ENCODE peak calls at places on chromosomes 7 and 10, in four cellular contexts. L, S, F and K are unnamed samples.

GRCh38 chr7:40986351-40986873 is 716.5 kb downstream of the INHBA start:
- DNase-seq in L (peak), S (no peak), F (peak), K (no peak)

GRCh38 chr7:668139-668871 is 58.2 kb upstream of the DNAAF5 start:
- DNase-seq in L (no peak), S (peak), F (peak), K (no peak)

GRCh38 chr7:142088022-142088714 is 23.4 kb upstream of the MGAM2 start:
- DNase-seq in L (no peak), S (no peak), F (no peak), K (no peak)

GRCh38 chr7:100726998-100727761 is 6.2 kb upstream of the ZAN start:
- DNase-seq in L (no peak), S (no peak), F (peak), K (no peak)

GRCh38 chr7:102232686-102233286 is 53.9 kb upstream of the SH2B2 start:
- DNase-seq in L (no peak), S (no peak), F (no peak), K (no peak)

GRCh38 chr10:99172130-99172738 is 63.4 kb downstream of the HPSE2 start:
- DNase-seq in L (peak), S (no peak), F (peak), K (no peak)

GRCh38 chr10:87054373-87055295 is 34.5 kb downstream of the FAM25A start:
- DNase-seq in L (no peak), S (no peak), F (peak), K (no peak)

GRCh38 chr7:99448855-99449254 is 10.1 kb downstream of the CPSF4 start:
- DNase-seq in L (no peak), S (no peak), F (no peak), K (no peak)

GRCh38 chr10:74072503-74072902 is 74.6 kb downstream of the VCL start:
- DNase-seq in L (peak), S (no peak), F (peak), K (no peak)

GRCh38 chr10:27695088-27695487 is 50.5 kb downstream of the MKX start:
- DNase-seq in L (no peak), S (no peak), F (no peak), K (no peak)

GRCh38 chr7:5270788-5271187 is 12.0 kb upstream of the SLC29A4 start:
- DNase-seq in L (no peak), S (no peak), F (no peak), K (no peak)

GRCh38 chr10:78438094-78438906 is 404.6 kb downstream of the RPS24 start:
- DNase-seq in L (no peak), S (no peak), F (no peak), K (no peak)

GRCh38 chr7:47449810-47450586 is 131.9 kb downstream of the TNS3 start:
- DNase-seq in L (no peak), S (no peak), F (peak), K (no peak)

GRCh38 chr7:116885724-116886123 is 23.3 kb downstream of the CAPZA2 start:
- DNase-seq in L (no peak), S (no peak), F (no peak), K (no peak)

GRCh38 chr10:50322075-50322474 is 70.8 kb upstream of the ASAH2 start:
- DNase-seq in L (peak), S (no peak), F (peak), K (no peak)

GRCh38 chr10:119461380-119461779 is 81.1 kb downstream of the RGS10 start:
- DNase-seq in L (no peak), S (no peak), F (no peak), K (no peak)

GRCh38 chr7:114431198-114431597 is 16.6 kb downstream of the FOXP2 start:
- DNase-seq in L (no peak), S (no peak), F (no peak), K (no peak)

GRCh38 chr10:35813219-35813618 is 171.1 kb upstream of the FZD8 start:
- DNase-seq in L (no peak), S (no peak), F (no peak), K (no peak)

GRCh38 chr7:139772115-139772514 is 5.7 kb downstream of the HIPK2 start:
- DNase-seq in L (no peak), S (no peak), F (no peak), K (no peak)

GRCh38 chr10:8321990-8322389 is 267.5 kb downstream of the GATA3 start:
- DNase-seq in L (no peak), S (no peak), F (no peak), K (no peak)

GRCh38 chr10:92574545-92575377 is 868 bp upstream of the IDE start:
- DNase-seq in L (no peak), S (no peak), F (peak), K (no peak)

GRCh38 chr7:39105720-39106119 is 128.0 kb downstream of the POU6F2 start:
- DNase-seq in L (no peak), S (no peak), F (no peak), K (no peak)

GRCh38 chr7:145957160-145957890 is 159.3 kb upstream of the CNTNAP2 start:
- DNase-seq in L (no peak), S (no peak), F (peak), K (no peak)

GRCh38 chr7:67625257-67625713 is 628.7 kb downstream of the TYW1 start:
- DNase-seq in L (peak), S (peak), F (peak), K (peak)

GRCh38 chr10:85995791-85996190 is 370.8 kb downstream of the GRID1 start:
- DNase-seq in L (peak), S (no peak), F (peak), K (peak)

GRCh38 chr7:68444956-68445355 is 1153.3 kb upstream of the AUTS2 start:
- DNase-seq in L (no peak), S (no peak), F (no peak), K (no peak)

GRCh38 chr10:91617073-91617580 is 15.7 kb downstream of the PPP1R3C start:
- DNase-seq in L (peak), S (no peak), F (peak), K (no peak)

GRCh38 chr7:106485031-106485551 is 175.9 kb downstream of the CCDC71L start:
- DNase-seq in L (no peak), S (no peak), F (peak), K (no peak)

DNA sequence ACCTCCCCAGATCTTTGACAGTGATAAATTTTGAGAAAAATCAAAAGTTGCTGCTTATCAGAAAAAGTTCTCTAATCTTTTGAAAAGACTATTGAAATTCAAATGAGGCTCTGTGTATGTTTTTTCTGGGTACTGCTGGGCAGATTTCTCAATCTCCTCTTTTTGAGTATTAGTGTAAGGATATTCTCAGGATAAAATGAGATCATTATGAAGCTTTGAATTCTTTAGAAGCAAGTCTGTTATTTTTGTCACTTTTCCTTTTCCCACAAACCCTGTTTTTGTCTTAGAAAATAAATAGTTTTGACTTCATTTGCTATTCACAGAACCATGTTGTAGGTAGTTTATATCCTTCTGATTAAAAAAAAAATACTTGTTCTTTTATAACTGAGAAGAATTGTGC is 7.9 kb downstream of the STAM start:
- DNase-seq in L (no peak), S (no peak), F (no peak), K (no peak)
- TF ChIP-seq CTCF in L (no peak), S (no peak), F (no peak), K (no peak)

GRCh38 chr7:51152801-51153200 is 163.8 kb downstream of the COBL start:
- DNase-seq in L (no peak), S (no peak), F (no peak), K (no peak)
- H3K27ac ChIP-seq in L (no peak), S (no peak), F (no peak), K (no peak)

DNA sequence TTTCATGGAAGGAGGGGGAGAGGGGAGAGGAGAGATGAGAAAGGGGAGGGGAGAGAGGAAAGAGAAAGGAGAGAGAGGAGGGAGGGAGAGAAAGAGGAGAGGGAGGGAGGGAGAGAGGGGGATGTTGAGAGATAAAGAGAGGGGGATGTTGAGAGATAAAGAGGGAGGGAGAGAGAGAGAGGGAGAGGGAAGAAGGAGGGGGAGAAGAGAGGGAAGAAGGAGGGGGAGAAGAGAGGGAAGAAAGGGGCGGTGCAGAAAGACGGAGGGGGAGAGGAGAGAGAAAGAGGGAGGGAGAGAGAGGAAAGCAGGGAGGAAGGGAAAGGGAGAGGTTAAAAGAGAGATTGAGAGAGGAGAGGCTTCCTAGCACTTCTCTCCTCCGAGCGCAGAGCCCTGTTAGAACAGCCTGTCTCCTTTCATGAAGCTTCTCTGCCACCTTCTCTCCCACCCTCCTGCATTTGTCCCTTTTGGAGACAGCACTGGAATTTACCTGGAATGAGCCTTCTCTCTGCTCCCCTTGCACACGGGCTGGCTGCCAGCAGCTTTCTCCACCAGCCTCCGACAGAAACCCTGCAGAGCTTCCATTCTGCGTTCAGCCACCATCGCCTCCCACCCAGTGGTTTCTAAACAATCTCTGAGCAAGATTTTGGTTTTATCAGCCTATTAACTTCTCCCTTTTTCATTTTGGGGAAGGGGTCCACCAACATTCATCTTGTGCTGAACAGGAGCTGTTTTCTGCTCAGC is 74.0 kb upstream of the CARD11 start:
- DNase-seq in L (no peak), S (no peak), F (no peak), K (no peak)
- H3K4me3 ChIP-seq in L (no peak), S (no peak), F (no peak), K (no peak)

GRCh38 chr7:66114743-66115727 is at the start of gene CRCP:
- DNase-seq in L (peak), S (peak), F (peak), K (peak)
- TF ChIP-seq CTCF in L (no peak), S (peak), F (peak), K (no peak)

GRCh38 chr7:151755131-151755787 is 121.7 kb downstream of the PRKAG2 start:
- DNase-seq in L (no peak), S (no peak), F (no peak), K (no peak)
- H3K27ac ChIP-seq in L (peak), S (peak), F (peak), K (no peak)

GRCh38 chr10:129899564-129899862 is 64.6 kb downstream of the EBF3 start:
- DNase-seq in L (no peak), S (no peak), F (no peak), K (no peak)

GRCh38 chr10:129897851-129898463 is 66.1 kb downstream of the EBF3 start:
- DNase-seq in L (no peak), S (no peak), F (no peak), K (no peak)

GRCh38 chr10:129900825-129901224 is 63.2 kb downstream of the EBF3 start:
- DNase-seq in L (no peak), S (no peak), F (no peak), K (no peak)

GRCh38 chr10:129896231-129897150 is 67.6 kb downstream of the EBF3 start:
- DNase-seq in L (no peak), S (no peak), F (no peak), K (no peak)

DNA sequence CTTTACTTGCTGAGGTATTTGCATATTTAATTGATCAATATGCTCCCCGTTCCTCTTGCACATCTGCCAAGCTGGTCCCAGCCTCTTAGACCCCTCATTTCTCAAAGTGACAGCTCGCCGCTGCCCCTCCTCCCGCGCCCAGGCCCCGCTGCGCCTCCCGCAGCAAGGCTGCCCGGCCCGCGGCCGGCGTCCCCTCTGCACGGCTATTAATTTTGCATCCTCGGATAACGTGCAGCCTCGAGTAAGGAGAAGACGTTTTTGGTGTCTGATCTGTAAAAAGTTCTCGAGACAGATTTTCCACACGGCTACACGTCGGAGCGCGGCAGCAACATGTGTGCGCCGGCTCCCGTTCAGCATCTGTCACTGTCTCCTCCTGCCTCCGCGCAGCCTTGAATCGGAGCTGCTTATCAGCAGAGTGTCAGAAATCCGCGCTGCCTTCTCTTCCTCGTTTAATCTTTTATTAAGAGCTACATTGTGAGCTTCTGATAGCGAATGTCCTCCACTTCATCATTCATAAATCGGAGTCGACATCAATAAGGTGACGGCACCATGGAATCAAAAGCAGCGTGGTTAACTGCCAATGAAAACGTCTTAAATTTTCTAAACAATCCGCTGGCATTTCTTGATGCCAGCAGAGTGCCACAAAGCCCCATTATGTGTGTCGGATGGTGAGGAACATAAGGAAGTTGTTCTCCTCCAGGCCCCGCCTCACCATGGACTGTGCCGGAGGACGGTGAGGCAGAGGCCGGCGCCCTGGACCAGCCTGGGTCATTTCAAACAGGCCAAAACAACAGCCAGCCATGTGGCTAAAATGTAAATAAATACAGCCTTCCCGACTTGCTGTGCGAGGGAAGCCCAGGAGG is 65.1 kb downstream of the EBF3 start:
- DNase-seq in L (no peak), S (no peak), F (no peak), K (no peak)
- H3K4me3 ChIP-seq in L (no peak), S (no peak), F (no peak), K (no peak)

GRCh38 chr7:37342170-37342569 is 106.5 kb downstream of the ELMO1 start:
- DNase-seq in L (no peak), S (no peak), F (no peak), K (no peak)

GRCh38 chr7:37344886-37345579 is 103.6 kb downstream of the ELMO1 start:
- DNase-seq in L (no peak), S (no peak), F (no peak), K (no peak)

GRCh38 chr7:37349979-37350590 is 98.6 kb downstream of the ELMO1 start:
- DNase-seq in L (no peak), S (no peak), F (no peak), K (no peak)

GRCh38 chr7:37342665-37343471 is 105.8 kb downstream of the ELMO1 start:
- DNase-seq in L (no peak), S (no peak), F (no peak), K (no peak)

GRCh38 chr7:37346761-37347160 is 101.9 kb downstream of the ELMO1 start:
- DNase-seq in L (no peak), S (no peak), F (no peak), K (no peak)
- TF ChIP-seq CTCF in L (no peak), S (no peak), F (no peak), K (no peak)

DNA sequence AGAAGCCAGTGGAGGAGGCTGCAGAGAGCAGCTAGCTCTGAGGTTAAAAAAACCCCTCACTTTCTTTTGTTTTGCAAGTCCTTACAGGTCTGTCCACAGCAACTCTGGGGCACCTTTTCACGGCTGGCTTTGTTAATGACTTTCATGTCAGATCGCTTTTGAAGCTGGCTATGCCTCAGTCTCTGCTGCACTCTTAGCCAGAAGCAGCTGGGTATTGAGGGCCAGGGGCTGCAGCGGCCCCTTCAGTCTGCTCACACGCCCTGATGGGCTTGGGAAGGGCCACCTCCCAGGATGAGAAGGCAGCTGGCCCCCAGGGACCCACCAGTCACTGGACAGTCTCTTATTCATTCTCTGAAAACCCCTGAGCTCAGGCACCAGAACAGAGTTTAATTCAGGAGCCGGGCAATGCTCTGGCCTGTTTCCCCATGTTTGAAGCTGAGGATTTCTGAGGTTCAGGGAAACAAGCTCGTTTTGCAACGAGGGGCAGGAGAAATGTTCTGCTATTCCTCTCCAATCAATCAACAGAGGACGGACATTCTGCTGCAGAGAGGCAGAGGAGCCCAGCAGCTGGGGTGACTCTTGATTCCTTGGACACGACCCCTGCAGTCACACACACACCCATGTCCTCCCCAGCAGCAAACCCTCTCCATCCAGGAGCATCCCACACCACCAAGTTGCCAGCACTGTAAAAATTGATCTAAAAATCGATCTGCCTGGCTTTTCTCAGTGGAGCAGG is 31.0 kb downstream of the TRIM8 start:
- DNase-seq in L (no peak), S (no peak), F (peak), K (no peak)
- H3K27ac ChIP-seq in L (no peak), S (peak), F (peak), K (peak)